ENCODE peak calls at places on chromosomes 2 and 18, in eight cellular contexts. V is H1, S is kidney, T is sigmoid colon, K is left lung, R is GM23338, L is body of pancreas, N is IMR-90. D is an unnamed sample.

GRCh38 chr2:144679942-144680341 is 160.0 kb upstream of the ZEB2 start:
- DNase-seq in T (no peak), R (no peak), V (no peak), S (no peak), N (no peak), K (no peak), L (no peak), D (no peak)

GRCh38 chr2:23695214-23696162 is 231.4 kb downstream of the ATAD2B start:
- DNase-seq in R (no peak), K (no peak), V (no peak), L (no peak), T (peak), N (no peak), S (no peak), D (no peak)

GRCh38 chr2:112150447-112150846 is 12.3 kb downstream of the FBLN7 start:
- DNase-seq in T (no peak), L (no peak), S (peak), N (peak), K (no peak), R (no peak), V (no peak), D (peak)

GRCh38 chr2:169221745-169222369 is 140.5 kb downstream of the LRP2 start:
- DNase-seq in K (no peak), N (no peak), T (no peak), S (no peak), V (no peak), L (no peak), R (peak), D (no peak)

GRCh38 chr2:133821107-133821760 is 253.0 kb upstream of the NCKAP5 start:
- DNase-seq in T (no peak), K (no peak), N (peak), V (no peak), L (no peak), S (no peak), R (no peak), D (no peak)

GRCh38 chr18:60358516-60358915 is 14.1 kb downstream of the MC4R start:
- DNase-seq in N (peak), R (no peak), V (no peak), K (no peak), L (no peak), T (no peak), S (no peak), D (no peak)

GRCh38 chr2:49248506-49248905 is 94.2 kb upstream of the FSHR start:
- DNase-seq in S (no peak), V (no peak), K (peak), L (no peak), T (no peak), R (no peak), N (peak), D (peak)

GRCh38 chr2:66334237-66335054 is 100.5 kb upstream of the MEIS1 start:
- DNase-seq in L (no peak), S (no peak), T (no peak), R (peak), K (no peak), N (no peak), V (no peak), D (no peak)

GRCh38 chr18:50298443-50299284 is 11.2 kb upstream of the CXXC1 start:
- DNase-seq in T (no peak), N (no peak), K (no peak), L (no peak), R (peak), V (no peak), S (peak), D (no peak)

GRCh38 chr2:28802975-28803429 is 7.6 kb upstream of the SPDYA start:
- DNase-seq in V (no peak), T (no peak), R (peak), K (no peak), S (no peak), N (peak), L (no peak), D (no peak)

GRCh38 chr2:102190425-102191107 is 3.7 kb downstream of the IL1RL2 start:
- DNase-seq in T (no peak), V (no peak), L (peak), R (no peak), S (no peak), K (no peak), N (no peak), D (no peak)

GRCh38 chr2:48479923-48480322 is 50.0 kb upstream of the STON1 start:
- DNase-seq in R (no peak), S (no peak), L (no peak), K (no peak), N (no peak), T (no peak), V (no peak), D (no peak)

GRCh38 chr18:69947361-69948106 is at the start of gene CD226:
- DNase-seq in K (no peak), S (no peak), T (no peak), N (no peak), R (no peak), V (no peak), L (no peak), D (no peak)

GRCh38 chr2:32135409-32135808 is 30.3 kb upstream of the SLC30A6 start:
- DNase-seq in V (no peak), N (peak), L (peak), S (no peak), T (no peak), K (no peak), R (peak), D (no peak)

GRCh38 chr2:7437122-7437521 is 519.9 kb downstream of the RNF144A start:
- DNase-seq in N (no peak), K (no peak), V (no peak), R (no peak), L (no peak), S (no peak), T (no peak), D (no peak)

DNA sequence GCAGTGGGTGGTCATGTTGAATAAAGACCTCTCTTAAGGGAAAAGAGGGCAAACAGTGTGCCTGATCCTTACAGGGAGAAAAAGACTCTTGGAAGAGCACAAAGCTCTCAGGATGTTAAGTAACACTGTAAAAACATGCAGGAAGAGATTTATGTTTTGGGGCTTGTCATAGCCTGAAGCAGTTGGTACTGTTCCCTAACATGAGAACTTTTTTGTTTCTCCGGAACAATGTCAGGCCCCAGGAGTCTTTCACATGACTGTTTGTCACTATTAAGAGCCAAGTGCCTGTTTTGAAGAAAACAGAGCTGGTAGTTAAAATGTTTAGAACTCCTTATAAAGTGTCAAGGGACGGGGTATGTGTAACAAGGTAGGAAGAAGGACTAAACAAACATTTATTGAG is 83.7 kb upstream of the B3GNT2 start:
- DNase-seq in S (no peak), N (no peak), R (peak), L (no peak), K (no peak), V (no peak), T (no peak), D (no peak)
- H3K27ac ChIP-seq in S (no peak), N (no peak), R (no peak), L (no peak), K (no peak), V (no peak), T (peak), D (no peak)

DNA sequence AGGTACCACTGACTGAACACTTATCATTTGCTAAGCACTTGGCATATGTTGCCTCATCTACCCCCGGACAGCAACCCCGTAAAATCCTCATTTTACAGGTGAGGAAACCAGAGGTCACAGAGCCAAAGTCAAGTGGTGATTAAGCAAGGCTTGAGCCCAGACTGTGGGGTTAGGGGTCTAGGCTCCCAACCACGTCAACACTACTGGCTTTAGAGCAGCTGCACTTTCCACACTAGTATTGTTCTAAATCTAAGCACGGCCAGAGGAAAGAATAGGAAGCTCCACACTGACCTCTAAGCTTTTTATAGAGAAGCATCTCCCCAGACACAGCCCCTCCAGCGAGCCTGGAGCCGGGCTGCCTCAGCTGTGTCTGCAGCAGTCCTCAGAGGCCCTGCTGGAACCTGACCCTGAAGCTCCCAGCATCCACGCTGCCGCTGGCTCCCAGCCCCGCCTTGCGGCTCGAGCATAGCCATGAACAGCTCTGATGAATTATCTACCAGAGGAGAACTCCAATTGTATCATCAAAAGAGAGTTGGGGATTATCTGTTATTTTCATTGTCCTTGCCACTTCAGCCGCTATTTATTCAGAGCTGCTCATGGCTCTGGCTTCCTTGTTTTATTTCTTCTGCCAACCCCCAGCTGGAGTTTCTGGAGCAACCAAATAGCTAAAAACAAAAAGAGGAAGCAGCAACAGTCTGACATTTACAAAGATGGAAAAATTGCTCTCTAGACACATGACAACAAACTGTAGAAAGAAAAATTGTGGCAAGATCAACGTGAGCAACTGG is 62.2 kb upstream of the RTN4 start:
- DNase-seq in R (no peak), K (peak), T (peak), N (peak), L (peak), V (no peak), S (peak), D (peak)
- H3K27ac ChIP-seq in R (peak), K (peak), T (peak), N (peak), L (peak), V (no peak), S (no peak), D (peak)

DNA sequence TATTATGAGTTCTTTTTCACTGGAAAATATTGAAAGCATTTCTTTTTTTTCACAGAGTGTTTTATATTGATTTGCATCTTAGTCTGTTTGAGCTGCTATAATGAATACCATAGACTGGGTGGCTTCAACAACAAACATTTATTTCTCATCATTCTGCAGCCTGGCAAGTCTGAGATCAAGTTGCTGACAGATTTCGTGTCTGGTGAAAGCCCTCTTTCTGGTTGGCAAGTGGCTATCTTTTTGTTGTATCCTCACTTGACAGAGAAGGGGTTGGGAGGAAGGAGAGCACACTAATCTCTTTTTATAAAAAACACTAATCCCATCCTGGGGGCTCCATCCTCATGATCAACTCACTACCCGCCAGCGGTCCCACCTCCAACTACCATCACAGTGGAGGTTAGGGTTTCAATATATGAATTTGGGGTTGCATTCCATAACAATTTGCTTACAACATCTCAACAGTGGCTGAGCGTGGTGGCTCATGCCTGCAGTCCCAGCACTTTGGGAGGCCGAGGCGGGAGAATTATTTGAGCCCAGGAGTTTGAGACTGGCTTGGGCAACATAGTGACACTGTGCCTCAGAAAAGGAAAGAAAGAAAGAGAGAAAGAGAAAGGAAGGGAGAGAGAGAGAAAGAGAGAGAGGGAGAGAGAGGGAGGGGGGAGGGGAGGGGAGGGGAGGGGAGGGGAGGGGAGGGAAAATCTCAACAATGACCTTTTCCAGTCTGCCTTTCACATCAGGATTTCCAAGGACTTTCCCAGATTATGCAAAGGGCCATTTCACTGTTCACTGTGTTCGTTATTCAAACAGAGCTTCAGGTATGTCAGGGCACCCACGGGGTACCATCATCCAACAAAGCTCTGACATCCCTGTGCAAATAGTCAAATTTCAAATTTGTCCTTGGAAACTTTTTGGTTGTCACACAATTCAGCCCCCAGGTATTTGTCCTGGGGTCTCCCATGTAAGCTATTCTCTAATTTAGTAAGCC is 111.1 kb downstream of the AP1S3 start:
- DNase-seq in N (no peak), R (no peak), S (no peak), L (no peak), V (no peak), T (no peak), K (no peak), D (no peak)
- H3K27ac ChIP-seq in N (peak), R (peak), S (peak), L (peak), V (peak), T (peak), K (peak), D (peak)

DNA sequence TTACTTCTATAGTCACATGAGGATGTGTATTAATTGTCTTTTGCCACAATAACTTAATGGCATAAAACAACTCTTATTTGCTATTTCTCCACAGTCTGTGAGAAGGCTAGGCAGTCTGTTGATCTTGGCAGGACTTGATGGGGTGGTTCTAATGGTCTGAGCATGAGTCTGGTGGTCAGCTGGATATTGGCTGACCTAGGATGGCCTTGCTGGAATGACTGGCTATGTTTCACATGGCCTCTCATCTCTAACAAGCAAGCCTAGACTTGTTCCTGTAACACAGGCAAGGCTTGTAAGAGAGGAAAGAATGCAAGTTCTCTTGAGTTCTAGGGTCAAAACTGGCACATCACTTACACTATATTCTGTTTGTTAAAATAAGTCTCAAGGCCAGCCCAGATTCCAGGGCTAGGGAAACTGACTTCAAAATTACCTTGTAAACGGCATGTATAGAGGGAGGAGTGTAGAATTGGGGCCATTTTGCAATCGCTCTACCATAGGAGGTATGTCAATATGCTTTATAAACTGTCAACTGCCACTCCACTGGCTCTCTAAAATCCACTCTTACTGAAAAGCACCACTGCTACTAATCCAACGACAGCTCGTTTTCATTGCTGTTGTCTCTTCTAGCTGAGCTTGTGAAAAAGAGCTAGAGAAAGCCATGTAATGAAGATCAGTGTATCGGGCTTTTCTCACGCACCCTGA is 325.0 kb upstream of the PKDCC start:
- DNase-seq in S (peak), T (no peak), R (no peak), V (no peak), K (no peak), L (no peak), N (peak), D (no peak)
- H3K27ac ChIP-seq in S (no peak), T (no peak), R (no peak), V (no peak), K (no peak), L (no peak), N (no peak), D (no peak)